ENCODE peak calls at places on chromosomes 16 and 17, in six cellular contexts. M, S, E, X, C and P are unnamed samples.

GRCh38 chr17:76130473-76130872 is 10.6 kb downstream of the FOXJ1 start:
- DNase-seq in M (no peak), C (no peak), E (peak; percentile 51), X (no peak), S (no peak), P (no peak)

GRCh38 chr16:78184554-78185183 is 85.2 kb downstream of the WWOX start:
- DNase-seq in X (no peak), S (no peak), E (no peak), M (peak; percentile 82), C (peak; percentile 88), P (no peak)

GRCh38 chr17:81976332-81977210 is 858 bp upstream of the ASPSCR1 start:
- DNase-seq in E (peak; percentile 81), M (no peak), X (peak; percentile 69), S (peak; percentile 70), C (peak; percentile 18), P (no peak)

GRCh38 chr16:84504420-84505248 is at the start of gene MEAK7:
- DNase-seq in E (peak; percentile 98), C (peak; percentile 99), X (peak; percentile 100), S (peak; percentile 99), M (peak; percentile 98), P (peak; percentile 98)

GRCh38 chr17:63369233-63369632 is 76.9 kb downstream of the CYB561 start:
- DNase-seq in M (peak; percentile 61), C (peak; percentile 71), E (no peak), X (peak; percentile 17), S (no peak), P (no peak)

GRCh38 chr17:1880851-1881630 is 51.2 kb downstream of the RPA1 start:
- DNase-seq in S (no peak), C (no peak), X (no peak), M (peak; percentile 39), E (no peak), P (peak; percentile 21)

GRCh38 chr16:593406-593805 is 3.5 kb downstream of the RAB40C start:
- DNase-seq in C (no peak), S (no peak), M (no peak), X (peak; percentile 87), E (no peak), P (no peak)

GRCh38 chr16:7332611-7333010 is at the start of gene RBFOX1:
- DNase-seq in E (no peak), S (no peak), M (no peak), X (no peak), C (no peak), P (no peak)

GRCh38 chr17:19507673-19508326 is 25.9 kb upstream of the SLC47A1 start:
- DNase-seq in M (peak; percentile 92), S (peak; percentile 97), X (peak; percentile 95), C (peak; percentile 96), E (peak; percentile 93), P (peak; percentile 97)

GRCh38 chr17:3506054-3506453 is 30.3 kb downstream of the ASPA start:
- DNase-seq in C (no peak), M (no peak), E (peak; percentile 15), S (no peak), X (no peak), P (no peak)

GRCh38 chr17:3794890-3795757 is 5.9 kb downstream of the ITGAE start:
- DNase-seq in C (peak; percentile 25), S (no peak), X (no peak), M (peak; percentile 67), E (no peak), P (no peak)

GRCh38 chr16:63461248-63461841 is 1425.1 kb upstream of the CDH8 start:
- DNase-seq in X (no peak), C (peak; percentile 65), M (peak; percentile 44), E (peak; percentile 28), S (peak; percentile 63), P (peak; percentile 59)

GRCh38 chr16:1184156-1184868 is 31.4 kb downstream of the CACNA1H start:
- DNase-seq in C (no peak), X (peak; percentile 15), M (no peak), S (peak; percentile 26), E (no peak), P (no peak)

GRCh38 chr16:83956336-83957289 is 3.6 kb downstream of the OSGIN1 start:
- DNase-seq in X (peak; percentile 83), E (peak; percentile 90), S (peak; percentile 88), C (peak; percentile 73), M (peak; percentile 72), P (peak; percentile 72)

GRCh38 chr17:42325026-42325425 is 36.7 kb downstream of the STAT5A start:
- DNase-seq in X (peak; percentile 96), E (no peak), S (no peak), C (peak; percentile 80), M (peak; percentile 88), P (no peak)

GRCh38 chr17:75224983-75225382 is 19.5 kb downstream of the NUP85 start:
- DNase-seq in C (no peak), S (no peak), X (no peak), E (no peak), M (no peak), P (no peak)

GRCh38 chr17:81419333-81419885 is 24.2 kb downstream of the BAHCC1 start:
- DNase-seq in M (peak; percentile 91), S (peak; percentile 42), C (peak; percentile 96), E (no peak), X (no peak), P (no peak)

GRCh38 chr16:4273858-4274291 is 1.1 kb upstream of the TFAP4 start:
- DNase-seq in X (peak; percentile 76), M (peak; percentile 22), S (peak; percentile 85), C (peak; percentile 62), E (peak; percentile 83), P (peak; percentile 47)

GRCh38 chr17:44197980-44198720 is 1.5 kb downstream of the ATXN7L3 start:
- DNase-seq in X (no peak), C (peak; percentile 47), E (no peak), S (peak; percentile 42), M (peak; percentile 41), P (no peak)

GRCh38 chr16:84048306-84048705 is 5.7 kb upstream of the SLC38A8 start:
- DNase-seq in X (no peak), M (no peak), E (peak; percentile 67), S (peak; percentile 43), C (no peak), P (no peak)

DNA sequence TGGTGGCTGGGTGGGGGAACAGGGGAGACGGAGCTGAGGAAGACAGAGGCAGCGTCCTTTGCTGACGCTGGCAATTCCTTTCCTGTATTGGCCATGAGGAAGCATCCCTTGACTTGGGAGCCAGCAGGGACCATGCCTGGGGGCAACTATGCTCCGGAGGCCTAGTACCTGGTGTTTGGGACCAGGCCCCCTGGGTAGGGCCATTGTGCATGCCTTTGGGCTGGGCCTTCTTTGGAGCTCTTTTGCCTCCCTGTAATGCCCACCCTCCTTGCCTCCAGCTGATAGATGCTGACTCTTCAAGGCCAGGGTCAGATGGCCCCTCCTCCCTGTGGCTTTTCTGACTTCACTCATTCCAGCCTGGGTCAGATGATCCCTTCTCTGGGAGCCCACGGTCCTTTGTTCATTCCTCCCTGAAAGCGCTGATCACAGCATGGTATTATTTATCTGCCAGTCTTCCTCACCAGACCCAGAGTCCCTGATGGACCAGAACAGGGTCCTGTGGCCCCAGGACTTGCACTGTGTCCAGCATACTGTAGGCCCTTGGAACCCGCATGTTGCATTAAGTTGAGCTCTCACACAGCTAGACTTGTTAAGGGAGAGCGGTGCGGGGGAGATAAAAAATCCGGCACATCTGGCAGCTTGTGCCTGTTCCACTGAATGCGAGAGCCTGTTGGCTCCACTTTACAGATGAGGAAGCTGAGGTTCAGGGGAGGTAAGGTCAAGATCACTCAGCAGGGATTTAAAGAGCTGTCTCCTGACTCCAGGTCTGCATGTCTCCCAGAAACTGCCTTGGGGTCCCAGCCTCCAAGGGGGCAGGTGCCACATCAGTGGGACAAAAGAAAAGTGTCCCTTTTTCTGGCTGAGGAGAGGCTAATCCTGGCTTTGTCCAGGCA is 2.9 kb downstream of the STARD3 start:
- DNase-seq in E (no peak), C (peak; percentile 48), X (no peak), M (no peak), S (no peak), P (no peak)
- H2AK5ac ChIP-seq in E (no peak overlapping the region), C (peak overlapping the region; percentile 30), X (no peak overlapping the region), M (no peak overlapping the region), S (no peak overlapping the region), P (no peak overlapping the region)

GRCh38 chr17:17493986-17494466 is 2.2 kb downstream of the RASD1 start:
- DNase-seq in E (no peak), X (no peak), M (no peak), S (no peak), C (no peak), P (no peak)

GRCh38 chr17:17495448-17496188 is 577 bp downstream of the RASD1 start:
- DNase-seq in S (peak; percentile 37), E (no peak), C (no peak), X (no peak), M (peak; percentile 4), P (peak; percentile 42)

GRCh38 chr17:17496189-17497064 is at the start of gene RASD1:
- DNase-seq in C (peak; percentile 79), M (peak; percentile 81), E (peak; percentile 93), S (peak; percentile 87), X (peak; percentile 87), P (peak; percentile 85)

GRCh38 chr17:17493249-17493985 is 2.8 kb downstream of the RASD1 start:
- DNase-seq in C (no peak), S (peak; percentile 22), M (no peak), X (no peak), E (peak; percentile 62), P (no peak)

GRCh38 chr17:17494499-17495447 is 1.4 kb downstream of the RASD1 start:
- DNase-seq in E (peak; percentile 82), X (peak; percentile 45), M (peak; percentile 37), S (peak; percentile 87), C (peak; percentile 60), P (peak; percentile 56)
- H2AK5ac ChIP-seq in E (no peak overlapping the region), X (no peak overlapping the region), M (no peak overlapping the region), S (no peak overlapping the region), C (no peak overlapping the region), P (no peak overlapping the region)

DNA sequence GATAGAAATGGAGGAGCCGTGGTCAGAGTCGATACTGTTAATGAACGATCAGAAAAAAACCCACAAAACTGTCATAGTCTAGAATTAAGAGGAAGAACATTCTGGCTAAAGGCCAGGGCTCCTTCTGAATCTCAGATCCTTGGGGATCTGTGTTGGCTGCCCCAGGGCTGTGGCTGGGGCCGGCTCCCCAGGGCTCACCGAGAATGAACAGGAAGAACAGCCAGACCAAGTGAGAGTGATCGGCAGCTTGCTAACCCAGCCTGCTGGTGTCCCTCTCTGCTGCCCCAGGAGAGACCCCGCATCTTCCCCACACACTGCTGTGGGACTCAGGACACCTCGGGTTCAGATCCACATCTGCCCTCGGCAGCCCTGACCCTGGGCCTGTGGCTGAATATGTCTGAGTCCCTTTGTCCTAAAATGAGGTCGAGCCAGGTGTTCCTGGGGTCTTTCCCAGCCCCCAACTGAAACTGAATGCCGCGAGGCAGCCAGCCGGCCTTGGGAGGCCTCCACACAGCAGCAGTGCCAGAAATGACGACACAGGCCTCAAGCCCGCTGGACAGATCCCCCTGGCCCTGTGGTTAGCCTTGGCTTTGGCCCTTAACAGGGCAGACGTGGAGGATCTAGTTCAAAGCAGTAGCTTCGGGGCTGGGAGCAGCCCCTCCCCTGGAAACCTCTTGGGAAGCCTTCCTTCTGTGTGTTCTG is 23.9 kb upstream of the CLEC18A start:
- DNase-seq in E (no peak), M (peak; percentile 60), C (no peak), S (no peak), X (no peak), P (no peak)
- H2AK5ac ChIP-seq in E (no peak overlapping the region), M (no peak overlapping the region), C (peak overlapping the region; percentile 2), S (no peak overlapping the region), X (no peak overlapping the region), P (no peak overlapping the region)

DNA sequence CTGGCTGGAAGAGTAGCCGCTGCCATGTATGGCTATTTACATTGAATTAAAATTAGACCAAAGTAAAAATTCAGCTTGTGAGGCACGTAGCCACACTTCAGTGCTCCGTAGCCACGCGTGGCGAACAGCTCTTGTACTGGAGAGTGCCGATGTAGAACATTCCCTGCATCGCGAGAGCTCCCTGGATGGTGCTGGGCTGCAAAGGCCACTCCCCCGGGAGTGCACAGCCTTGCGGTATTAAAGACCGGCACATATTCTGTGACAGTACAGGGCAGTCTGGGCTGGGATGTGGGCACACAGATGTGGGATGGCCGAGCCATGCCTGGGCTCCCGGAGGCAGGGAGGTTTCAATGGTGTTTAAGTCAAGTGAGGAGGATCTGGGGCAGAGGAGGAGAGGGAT is 102.2 kb downstream of the CMIP start:
- DNase-seq in S (no peak), X (no peak), C (no peak), M (no peak), E (no peak), P (no peak)
- H2AK5ac ChIP-seq in S (no peak overlapping the region), X (no peak overlapping the region), C (no peak overlapping the region), M (no peak overlapping the region), E (no peak overlapping the region), P (no peak overlapping the region)